ENCODE peak calls at places on chromosomes 3 and 15, in four cellular contexts. Y is SK-MEL-5, P is HFFc6, J is HEK293T. A is an unnamed sample.

GRCh38 chr3:40237892-40238571 is 71.5 kb upstream of the EIF1B start:
- DNase-seq in Y (peak; percentile 72), P (peak; percentile 9), J (peak; percentile 42), A (peak; percentile 56)

GRCh38 chr15:80804970-80805495 is 25.9 kb downstream of the CEMIP start:
- DNase-seq in Y (no peak), P (no peak), J (no peak), A (no peak)

GRCh38 chr15:70578196-70578595 is 185.2 kb downstream of the UACA start:
- DNase-seq in Y (no peak), P (no peak), J (no peak), A (no peak)

GRCh38 chr3:67461667-67462142 is 192.7 kb downstream of the SUCLG2 start:
- DNase-seq in Y (no peak), P (no peak), J (no peak), A (no peak)

GRCh38 chr15:57220220-57220619 is 156.1 kb upstream of the CGNL1 start:
- DNase-seq in Y (peak; percentile 80), P (peak; percentile 74), J (no peak), A (no peak)

GRCh38 chr3:68878962-68879361 is 53.4 kb downstream of the TAFA4 start:
- DNase-seq in Y (no peak), P (no peak), J (no peak), A (no peak)

GRCh38 chr3:51706021-51706485 is 815 bp upstream of the GRM2 start:
- DNase-seq in Y (no peak), P (no peak), J (no peak), A (no peak)

GRCh38 chr3:194967126-194968117 is 281.7 kb downstream of the FAM43A start:
- DNase-seq in Y (no peak), P (no peak), J (no peak), A (no peak)

A was measured in COLO829.